ENCODE peak calls at places on chromosomes 2 and 18, in five cellular contexts. Y, T, A, J and N are unnamed samples.

GRCh38 chr2:26136431-26136830 is 36.5 kb upstream of the GAREM2 start:
- DNase-seq in Y (no peak), T (no peak), A (no peak), J (no peak), N (no peak)

GRCh38 chr2:190110131-190110530 is 47.6 kb upstream of the MSTN start:
- DNase-seq in Y (no peak), T (no peak), A (peak), J (peak), N (no peak)

GRCh38 chr2:229586746-229587705 is 127.3 kb downstream of the DNER start:
- DNase-seq in Y (peak), T (peak), A (peak), J (peak), N (peak)

GRCh38 chr2:63981702-63982103 is 37.5 kb downstream of the VPS54 start:
- DNase-seq in Y (no peak), T (no peak), A (no peak), J (no peak), N (no peak)

GRCh38 chr2:240972636-240973521 is 25.5 kb upstream of the SNED1 start:
- DNase-seq in Y (no peak), T (peak), A (no peak), J (peak), N (no peak)

GRCh38 chr18:56431551-56431950 is 206.8 kb downstream of the TXNL1 start:
- DNase-seq in Y (no peak), T (no peak), A (no peak), J (no peak), N (peak)

GRCh38 chr2:218679119-218679518 is 7.2 kb downstream of the STK36 start:
- DNase-seq in Y (no peak), T (no peak), A (no peak), J (peak), N (no peak)

GRCh38 chr2:141782574-141782973 is 348.2 kb downstream of the LRP1B start:
- DNase-seq in Y (no peak), T (no peak), A (no peak), J (no peak), N (no peak)

GRCh38 chr18:61256291-61256690 is 76.9 kb upstream of the CDH20 start:
- DNase-seq in Y (no peak), T (no peak), A (no peak), J (no peak), N (no peak)

GRCh38 chr18:31513189-31513907 is 15.4 kb downstream of the DSG2 start:
- DNase-seq in Y (no peak), T (peak), A (peak), J (peak), N (peak)

GRCh38 chr2:128325665-128326181 is 7.1 kb upstream of the HS6ST1 start:
- DNase-seq in Y (peak), T (no peak), A (no peak), J (no peak), N (no peak)

GRCh38 chr2:85131116-85131515 is 2.1 kb upstream of the TCF7L1 start:
- DNase-seq in Y (no peak), T (no peak), A (no peak), J (peak), N (no peak)

GRCh38 chr2:207274541-207274940 is 108.8 kb upstream of the KLF7 start:
- DNase-seq in Y (no peak), T (peak), A (no peak), J (peak), N (no peak)

GRCh38 chr2:232533944-232534710 is 5.4 kb upstream of the CHRNG start:
- DNase-seq in Y (no peak), T (no peak), A (peak), J (peak), N (no peak)

GRCh38 chr2:9782197-9782719 is 61.0 kb upstream of the TAF1B start:
- DNase-seq in Y (no peak), T (no peak), A (no peak), J (no peak), N (no peak)

GRCh38 chr2:60364441-60364840 is 189.0 kb downstream of the BCL11A start:
- DNase-seq in Y (no peak), T (no peak), A (no peak), J (no peak), N (no peak)

GRCh38 chr2:142536501-142536900 is 341.0 kb upstream of the KYNU start:
- DNase-seq in Y (no peak), T (no peak), A (no peak), J (no peak), N (peak)

GRCh38 chr2:197571622-197572271 is 55.9 kb downstream of the MOB4 start:
- DNase-seq in Y (no peak), T (no peak), A (peak), J (peak), N (peak)

GRCh38 chr18:8952796-8953760 is 149.4 kb upstream of the NDUFV2 start:
- DNase-seq in Y (no peak), T (peak), A (peak), J (peak), N (no peak)

GRCh38 chr18:3773303-3773702 is 323.3 kb downstream of the TGIF1 start:
- DNase-seq in Y (no peak), T (no peak), A (no peak), J (peak), N (no peak)

GRCh38 chr2:203535078-203535783 is at the start of gene RAPH1:
- DNase-seq in Y (peak), T (peak), A (peak), J (peak), N (peak)

GRCh38 chr18:72456802-72457201 is 87.3 kb downstream of the CBLN2 start:
- DNase-seq in Y (no peak), T (no peak), A (no peak), J (no peak), N (peak)

GRCh38 chr2:160417745-160418397 is 75.7 kb downstream of the RBMS1 start:
- DNase-seq in Y (no peak), T (peak), A (peak), J (peak), N (no peak)

GRCh38 chr2:102436284-102436683 is 13.3 kb downstream of the IL18RAP start:
- DNase-seq in Y (no peak), T (no peak), A (peak), J (no peak), N (no peak)

GRCh38 chr2:88764141-88764849 is 72.8 kb downstream of the RPIA start:
- DNase-seq in Y (no peak), T (no peak), A (no peak), J (no peak), N (no peak)

GRCh38 chr2:88760819-88761598 is 69.5 kb downstream of the RPIA start:
- DNase-seq in Y (no peak), T (no peak), A (no peak), J (no peak), N (no peak)

GRCh38 chr2:88764850-88765153 is 73.3 kb downstream of the RPIA start:
- DNase-seq in Y (no peak), T (no peak), A (no peak), J (no peak), N (no peak)

DNA sequence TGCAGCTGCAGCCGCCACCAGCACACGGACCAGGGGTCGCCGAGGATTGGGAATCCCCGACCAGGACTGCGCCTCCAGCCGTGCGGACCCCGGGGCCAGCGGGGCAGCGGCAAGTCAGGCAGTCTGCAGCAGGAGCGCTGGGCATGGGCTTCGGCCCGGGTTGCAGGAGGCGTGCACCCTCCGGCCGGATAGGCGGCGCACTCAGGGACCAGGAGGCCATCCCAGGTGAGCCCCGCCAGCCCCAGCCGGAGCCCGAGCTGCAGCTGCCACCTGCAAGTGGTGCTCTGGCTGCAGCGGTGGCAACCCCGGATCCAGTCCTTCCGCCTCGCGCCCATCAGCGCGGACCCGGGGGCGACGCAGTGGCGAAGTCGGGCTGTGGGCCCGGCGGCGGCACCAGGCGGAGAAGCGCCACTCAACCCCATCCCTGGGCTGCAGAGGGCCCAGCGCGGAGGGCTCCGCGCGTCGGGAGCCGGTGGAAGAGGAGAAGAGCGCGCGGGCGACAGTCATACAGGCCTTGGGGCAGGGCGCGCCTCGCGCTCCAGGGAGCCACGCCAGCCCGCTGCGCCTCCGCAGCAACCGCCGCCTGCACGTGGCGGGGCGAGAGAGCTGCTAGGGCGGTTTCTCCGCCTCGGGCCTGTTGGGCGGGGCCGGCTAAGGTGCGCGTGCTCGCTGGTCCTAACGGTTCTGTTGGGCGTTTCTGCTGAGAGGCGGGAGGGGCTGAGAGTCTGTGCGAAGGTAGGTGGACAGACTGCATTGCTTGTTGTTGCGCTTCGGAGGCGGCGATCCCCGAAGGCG is 73.9 kb downstream of the RPIA start:
- DNase-seq in Y (peak), T (no peak), A (no peak), J (peak), N (no peak)
- H3K4me3 ChIP-seq in Y (peak), T (peak), A (peak), J (peak), N (peak)

DNA sequence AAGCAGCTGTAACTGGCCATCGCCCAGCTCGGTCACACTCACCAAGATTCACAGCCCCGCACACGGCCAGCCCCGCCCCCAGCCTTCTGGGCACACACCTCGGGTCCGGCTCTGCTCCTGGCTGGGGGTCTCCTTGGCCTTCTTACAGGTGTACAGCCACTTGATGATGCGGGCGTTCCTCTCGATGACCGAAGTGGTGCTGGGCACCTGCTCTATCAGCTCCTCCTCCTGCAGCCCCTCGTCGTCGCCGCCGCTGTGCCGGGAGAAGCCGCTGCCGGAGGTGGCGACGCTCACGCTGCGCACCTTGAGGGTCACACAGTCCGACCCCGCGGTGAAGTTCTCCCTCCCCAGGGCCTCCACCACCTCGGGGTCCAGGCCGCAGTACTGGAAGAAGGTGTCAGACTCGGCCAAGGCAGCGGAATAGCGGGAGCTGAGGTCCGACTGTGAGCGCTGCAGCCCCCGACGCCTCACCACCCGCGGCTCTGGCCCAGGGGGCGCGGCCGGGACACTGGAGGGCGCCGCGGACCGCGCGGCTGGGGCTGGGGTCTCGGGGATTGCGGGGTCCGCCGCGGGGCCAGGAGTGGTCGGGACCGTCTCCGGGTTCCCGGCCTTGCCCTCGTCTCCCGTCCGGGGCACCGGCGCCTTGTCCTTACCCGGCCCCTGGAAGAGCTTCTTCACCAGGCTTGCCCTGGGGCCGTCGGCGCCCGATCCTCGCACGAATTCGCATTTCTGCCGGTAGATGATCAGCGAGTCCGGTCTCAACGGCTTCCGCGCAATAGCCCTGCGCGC is 769 bp downstream of the FAM110C start:
- DNase-seq in Y (no peak), T (no peak), A (no peak), J (no peak), N (no peak)
- H3K4me3 ChIP-seq in Y (peak), T (no peak), A (no peak), J (no peak), N (peak)

GRCh38 chr2:568639-568963 is 108.6 kb downstream of the TMEM18 start:
- DNase-seq in Y (no peak), T (no peak), A (no peak), J (no peak), N (no peak)

GRCh38 chr2:566379-567313 is 110.6 kb downstream of the TMEM18 start:
- DNase-seq in Y (no peak), T (no peak), A (no peak), J (no peak), N (no peak)

GRCh38 chr2:567496-567864 is 109.7 kb downstream of the TMEM18 start:
- DNase-seq in Y (no peak), T (no peak), A (no peak), J (no peak), N (no peak)

GRCh38 chr2:569681-570080 is 107.5 kb downstream of the TMEM18 start:
- DNase-seq in Y (no peak), T (no peak), A (no peak), J (no peak), N (no peak)

GRCh38 chr2:567865-568638 is 109.2 kb downstream of the TMEM18 start:
- DNase-seq in Y (no peak), T (peak), A (peak), J (peak), N (peak)
- H3K4me3 ChIP-seq in Y (no peak), T (peak), A (no peak), J (peak), N (peak)

GRCh38 chr18:39842042-39842791 is 2112.8 kb upstream of the PIK3C3 start:
- DNase-seq in Y (no peak), T (no peak), A (no peak), J (no peak), N (no peak)
- H3K4me3 ChIP-seq in Y (no peak), T (peak), A (peak), J (peak), N (peak)

DNA sequence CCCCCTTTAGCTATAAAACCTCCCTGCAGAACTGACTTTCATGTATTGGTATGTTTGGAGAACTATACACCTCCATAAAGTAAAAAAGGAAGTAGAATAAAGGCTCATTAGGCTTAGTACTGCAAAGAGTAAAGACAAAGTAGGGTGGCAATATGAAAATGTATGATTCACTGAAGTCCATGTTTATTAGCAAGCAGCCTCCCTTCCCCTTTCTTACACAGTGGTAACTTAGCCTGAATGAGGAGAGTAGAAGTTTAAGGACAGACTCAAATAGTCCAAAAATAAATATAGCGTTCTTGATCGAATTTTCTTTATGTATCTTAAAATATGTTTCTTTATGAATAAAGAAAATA is 1.5 kb downstream of the ZNF804A start:
- DNase-seq in Y (no peak), T (no peak), A (no peak), J (peak), N (no peak)
- H3K4me3 ChIP-seq in Y (no peak), T (no peak), A (peak), J (peak), N (no peak)

GRCh38 chr2:112836695-112837117 is at the start of gene IL1B:
- DNase-seq in Y (no peak), T (peak), A (peak), J (peak), N (no peak)
- H3K4me3 ChIP-seq in Y (no peak), T (peak), A (peak), J (peak), N (peak)

DNA sequence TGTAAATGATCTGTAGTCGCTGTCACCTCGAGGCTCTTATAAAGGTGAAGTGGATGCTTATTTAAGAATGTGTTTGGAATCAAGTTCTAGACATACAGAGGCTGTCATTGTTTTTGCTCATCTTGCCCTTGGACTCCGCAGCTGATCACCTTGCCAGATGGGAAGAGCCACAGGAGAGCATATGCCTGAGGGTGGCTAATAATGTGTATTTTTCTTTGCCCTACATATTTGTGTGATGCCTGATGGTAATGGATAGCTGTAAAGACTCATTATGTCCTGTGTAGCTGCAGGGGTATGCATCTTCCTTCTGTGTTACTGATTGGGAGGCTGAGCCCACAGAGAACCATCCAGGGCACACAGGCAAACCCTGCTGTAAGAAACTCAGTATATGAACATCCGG is 61.7 kb downstream of the PRKCE start:
- DNase-seq in Y (no peak), T (no peak), A (no peak), J (no peak), N (no peak)
- H3K4me3 ChIP-seq in Y (no peak), T (no peak), A (no peak), J (no peak), N (no peak)